ENCODE peak calls at places on chromosomes 6 and 20, in six cellular contexts. One of them, this sample, is unnamed.

GRCh38 chr20:58150772-58151171 is 77.7 kb downstream of the ANKRD60 start:
- DNase-seq in endothelial cell of umbilical vein: no peak
- DNase-seq in HepG2: no peak
- DNase-seq in A549: no peak
- DNase-seq in K562: peak
- DNase-seq in NB4: no peak
- DNase-seq in this sample: no peak

GRCh38 chr20:16760431-16761304 is 12.5 kb downstream of the OTOR start:
- DNase-seq in HepG2: no peak
- DNase-seq in K562: no peak
- DNase-seq in NB4: no peak
- DNase-seq in A549: no peak
- DNase-seq in endothelial cell of umbilical vein: no peak
- DNase-seq in this sample: no peak

GRCh38 chr6:30491963-30492616 is 2.8 kb downstream of the HLA-E start:
- DNase-seq in NB4: no peak
- DNase-seq in A549: no peak
- DNase-seq in K562: no peak
- DNase-seq in endothelial cell of umbilical vein: no peak
- DNase-seq in HepG2: no peak
- DNase-seq in this sample: no peak

GRCh38 chr6:98769546-98769945 is 64.8 kb upstream of the POU3F2 start:
- DNase-seq in endothelial cell of umbilical vein: no peak
- DNase-seq in A549: peak
- DNase-seq in HepG2: peak
- DNase-seq in K562: peak
- DNase-seq in NB4: peak
- DNase-seq in this sample: no peak

GRCh38 chr20:3995067-3995748 is 20.1 kb downstream of the RNF24 start:
- DNase-seq in K562: peak
- DNase-seq in NB4: peak
- DNase-seq in A549: no peak
- DNase-seq in HepG2: no peak
- DNase-seq in endothelial cell of umbilical vein: no peak
- DNase-seq in this sample: no peak

GRCh38 chr6:108030223-108030622 is 44.3 kb downstream of the OSTM1 start:
- DNase-seq in HepG2: peak
- DNase-seq in K562: no peak
- DNase-seq in NB4: no peak
- DNase-seq in endothelial cell of umbilical vein: no peak
- DNase-seq in A549: no peak
- DNase-seq in this sample: no peak

GRCh38 chr20:14494355-14494754 is 156.9 kb upstream of the FLRT3 start:
- DNase-seq in K562: no peak
- DNase-seq in endothelial cell of umbilical vein: no peak
- DNase-seq in HepG2: no peak
- DNase-seq in A549: no peak
- DNase-seq in NB4: no peak
- DNase-seq in this sample: no peak

GRCh38 chr20:35737865-35738333 is 4.2 kb downstream of the RBM39 start:
- DNase-seq in HepG2: no peak
- DNase-seq in A549: no peak
- DNase-seq in endothelial cell of umbilical vein: no peak
- DNase-seq in NB4: no peak
- DNase-seq in K562: no peak
- DNase-seq in this sample: no peak

GRCh38 chr20:25084616-25085187 is 2.8 kb upstream of the VSX1 start:
- DNase-seq in NB4: no peak
- DNase-seq in HepG2: no peak
- DNase-seq in K562: no peak
- DNase-seq in endothelial cell of umbilical vein: no peak
- DNase-seq in A549: peak
- DNase-seq in this sample: no peak

GRCh38 chr20:13401596-13401995 is 180.5 kb downstream of the ISM1 start:
- DNase-seq in HepG2: no peak
- DNase-seq in NB4: no peak
- DNase-seq in K562: no peak
- DNase-seq in A549: no peak
- DNase-seq in endothelial cell of umbilical vein: peak
- DNase-seq in this sample: no peak

GRCh38 chr6:28765978-28766351 is 157.8 kb downstream of the TRIM27 start:
- DNase-seq in A549: no peak
- DNase-seq in HepG2: no peak
- DNase-seq in NB4: no peak
- DNase-seq in endothelial cell of umbilical vein: no peak
- DNase-seq in K562: no peak
- DNase-seq in this sample: no peak

GRCh38 chr20:31815408-31816188 is 3.6 kb upstream of the MYLK2 start:
- DNase-seq in K562: no peak
- DNase-seq in endothelial cell of umbilical vein: no peak
- DNase-seq in NB4: peak
- DNase-seq in HepG2: no peak
- DNase-seq in A549: no peak
- DNase-seq in this sample: no peak

GRCh38 chr6:13302291-13302690 is 26.0 kb downstream of the TBC1D7 start:
- DNase-seq in HepG2: no peak
- DNase-seq in NB4: no peak
- DNase-seq in A549: no peak
- DNase-seq in endothelial cell of umbilical vein: no peak
- DNase-seq in K562: no peak
- DNase-seq in this sample: no peak

GRCh38 chr20:48604936-48605335 is 222.9 kb downstream of the PREX1 start:
- DNase-seq in NB4: no peak
- DNase-seq in A549: no peak
- DNase-seq in K562: no peak
- DNase-seq in endothelial cell of umbilical vein: no peak
- DNase-seq in HepG2: no peak
- DNase-seq in this sample: no peak

GRCh38 chr6:139973602-139974373 is 599.3 kb upstream of the CITED2 start:
- DNase-seq in K562: no peak
- DNase-seq in NB4: peak
- DNase-seq in endothelial cell of umbilical vein: peak
- DNase-seq in HepG2: no peak
- DNase-seq in A549: no peak
- DNase-seq in this sample: no peak

GRCh38 chr6:53112871-53113270 is 35.8 kb downstream of the GCM1 start:
- DNase-seq in NB4: no peak
- DNase-seq in K562: no peak
- DNase-seq in HepG2: no peak
- DNase-seq in endothelial cell of umbilical vein: no peak
- DNase-seq in A549: no peak
- DNase-seq in this sample: no peak

GRCh38 chr20:1827974-1828785 is 67.0 kb upstream of the SIRPA start:
- DNase-seq in HepG2: peak
- DNase-seq in A549: peak
- DNase-seq in endothelial cell of umbilical vein: no peak
- DNase-seq in K562: no peak
- DNase-seq in NB4: no peak
- DNase-seq in this sample: no peak

GRCh38 chr20:37986063-37986858 is 47.0 kb downstream of the TTI1 start:
- DNase-seq in endothelial cell of umbilical vein: no peak
- DNase-seq in A549: no peak
- DNase-seq in NB4: no peak
- DNase-seq in K562: no peak
- DNase-seq in HepG2: no peak
- DNase-seq in this sample: no peak

GRCh38 chr6:158661156-158661555 is 11.3 kb downstream of the SYTL3 start:
- DNase-seq in K562: no peak
- DNase-seq in NB4: no peak
- DNase-seq in endothelial cell of umbilical vein: no peak
- DNase-seq in A549: no peak
- DNase-seq in HepG2: no peak
- DNase-seq in this sample: no peak

GRCh38 chr6:11494786-11495564 is 42.6 kb upstream of the TMEM170B start:
- DNase-seq in A549: no peak
- DNase-seq in endothelial cell of umbilical vein: no peak
- DNase-seq in HepG2: no peak
- DNase-seq in K562: no peak
- DNase-seq in NB4: no peak
- DNase-seq in this sample: no peak

GRCh38 chr6:105164418-105164817 is 15.4 kb downstream of the POPDC3 start:
- DNase-seq in NB4: no peak
- DNase-seq in K562: no peak
- DNase-seq in A549: no peak
- DNase-seq in endothelial cell of umbilical vein: no peak
- DNase-seq in HepG2: no peak
- DNase-seq in this sample: no peak

DNA sequence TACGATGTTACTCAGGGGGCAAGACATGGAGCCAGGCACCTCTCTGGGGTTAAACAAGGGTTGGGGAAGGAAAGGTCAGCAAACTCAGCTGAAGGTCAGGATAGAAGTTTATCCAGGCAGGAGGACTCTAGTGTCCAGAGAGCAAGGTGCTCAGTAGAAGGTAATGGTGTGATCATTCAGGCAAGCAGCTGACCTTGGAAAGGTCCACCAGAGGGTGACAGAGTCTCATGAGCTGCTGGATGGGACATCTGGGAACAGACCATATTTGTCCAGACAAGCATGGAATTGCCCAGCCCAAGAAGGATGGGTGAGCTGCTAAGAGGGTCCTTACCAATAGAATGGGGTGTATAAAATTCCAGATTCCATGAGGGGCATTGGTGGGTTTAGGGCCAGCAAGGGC is 89.5 kb downstream of the MAP3K7 start:
- DNase-seq in HepG2: peak
- DNase-seq in endothelial cell of umbilical vein: no peak
- DNase-seq in K562: peak
- DNase-seq in NB4: no peak
- DNase-seq in A549: no peak
- DNase-seq in this sample: no peak
- TF ChIP-seq MYC in HepG2: no peak
- TF ChIP-seq MYC in endothelial cell of umbilical vein: no peak
- TF ChIP-seq MYC in K562: no peak
- TF ChIP-seq MYC in NB4: no peak
- TF ChIP-seq MYC in A549: no peak
- TF ChIP-seq MYC in this sample: no peak

GRCh38 chr20:39850821-39851330 is 838.2 kb downstream of the MAFB start:
- DNase-seq in endothelial cell of umbilical vein: no peak
- DNase-seq in NB4: no peak
- DNase-seq in A549: no peak
- DNase-seq in HepG2: no peak
- DNase-seq in K562: no peak
- DNase-seq in this sample: no peak

GRCh38 chr20:39855056-39855455 is 834.0 kb downstream of the MAFB start:
- DNase-seq in HepG2: no peak
- DNase-seq in K562: no peak
- DNase-seq in A549: no peak
- DNase-seq in endothelial cell of umbilical vein: no peak
- DNase-seq in NB4: no peak
- DNase-seq in this sample: no peak

GRCh38 chr20:39851459-39851858 is 837.6 kb downstream of the MAFB start:
- DNase-seq in A549: no peak
- DNase-seq in endothelial cell of umbilical vein: no peak
- DNase-seq in K562: no peak
- DNase-seq in NB4: no peak
- DNase-seq in HepG2: no peak
- DNase-seq in this sample: no peak

GRCh38 chr20:39853664-39854063 is 835.4 kb downstream of the MAFB start:
- DNase-seq in K562: no peak
- DNase-seq in endothelial cell of umbilical vein: no peak
- DNase-seq in A549: no peak
- DNase-seq in NB4: no peak
- DNase-seq in HepG2: no peak
- DNase-seq in this sample: peak

DNA sequence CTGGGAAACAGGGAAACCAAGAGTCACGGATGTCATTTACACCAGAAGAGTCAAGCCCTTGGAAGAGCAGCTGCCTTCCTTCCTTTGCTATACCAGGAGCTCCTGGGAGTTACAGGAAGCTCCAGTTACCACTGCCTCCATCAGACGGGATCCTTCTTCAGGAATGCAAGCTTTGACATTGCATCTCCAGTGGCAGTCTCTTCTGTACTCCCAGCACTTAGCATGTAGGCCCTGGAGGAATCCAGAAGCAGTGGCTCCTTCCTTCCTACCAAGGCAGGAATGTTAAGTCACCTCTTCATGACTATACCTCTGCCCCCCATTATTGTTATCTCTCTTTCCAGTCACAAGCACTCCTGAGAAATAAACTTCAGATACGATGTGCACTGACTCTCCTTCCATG is 836.0 kb downstream of the MAFB start:
- DNase-seq in K562: no peak
- DNase-seq in A549: no peak
- DNase-seq in NB4: no peak
- DNase-seq in endothelial cell of umbilical vein: no peak
- DNase-seq in HepG2: no peak
- DNase-seq in this sample: no peak
- TF ChIP-seq MYC in K562: no peak
- TF ChIP-seq MYC in A549: no peak
- TF ChIP-seq MYC in NB4: no peak
- TF ChIP-seq MYC in endothelial cell of umbilical vein: no peak
- TF ChIP-seq MYC in HepG2: no peak
- TF ChIP-seq MYC in this sample: no peak

DNA sequence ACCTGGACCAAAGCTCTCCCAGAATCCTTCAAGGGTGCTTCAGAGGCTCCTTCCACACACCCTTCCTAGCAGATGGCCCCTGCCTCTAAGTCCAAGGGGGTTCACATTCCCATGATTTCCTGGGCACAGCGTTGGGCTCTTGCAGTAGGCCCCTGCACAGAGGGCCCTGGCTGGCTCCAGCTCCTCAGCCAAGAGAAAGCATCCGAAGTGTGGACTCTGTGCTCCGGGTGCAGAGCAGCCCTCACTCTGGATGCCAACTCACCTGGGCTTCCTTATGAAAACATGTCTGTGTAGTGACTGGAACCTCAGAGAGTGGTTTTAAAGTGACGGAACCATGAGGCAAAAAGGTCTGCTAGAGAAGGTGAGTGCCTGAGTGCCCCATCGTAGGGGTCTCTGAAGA is 11.6 kb downstream of the YTHDF1 start:
- DNase-seq in A549: no peak
- DNase-seq in K562: no peak
- DNase-seq in NB4: no peak
- DNase-seq in endothelial cell of umbilical vein: no peak
- DNase-seq in HepG2: no peak
- DNase-seq in this sample: no peak
- TF ChIP-seq MYC in A549: no peak
- TF ChIP-seq MYC in K562: no peak
- TF ChIP-seq MYC in NB4: no peak
- TF ChIP-seq MYC in endothelial cell of umbilical vein: no peak
- TF ChIP-seq MYC in HepG2: no peak
- TF ChIP-seq MYC in this sample: no peak

GRCh38 chr6:25316626-25317025 is 37.5 kb downstream of the CARMIL1 start:
- DNase-seq in endothelial cell of umbilical vein: no peak
- DNase-seq in A549: no peak
- DNase-seq in NB4: no peak
- DNase-seq in HepG2: no peak
- DNase-seq in K562: no peak
- DNase-seq in this sample: no peak

GRCh38 chr6:25315194-25315593 is 36.0 kb downstream of the CARMIL1 start:
- DNase-seq in K562: no peak
- DNase-seq in A549: no peak
- DNase-seq in endothelial cell of umbilical vein: no peak
- DNase-seq in HepG2: no peak
- DNase-seq in NB4: no peak
- DNase-seq in this sample: no peak

GRCh38 chr6:25314776-25315175 is 35.6 kb downstream of the CARMIL1 start:
- DNase-seq in NB4: no peak
- DNase-seq in endothelial cell of umbilical vein: no peak
- DNase-seq in K562: no peak
- DNase-seq in HepG2: no peak
- DNase-seq in A549: no peak
- DNase-seq in this sample: no peak

GRCh38 chr6:25318589-25318988 is 39.4 kb downstream of the CARMIL1 start:
- DNase-seq in A549: no peak
- DNase-seq in K562: no peak
- DNase-seq in HepG2: no peak
- DNase-seq in NB4: no peak
- DNase-seq in endothelial cell of umbilical vein: no peak
- DNase-seq in this sample: no peak

GRCh38 chr6:25315778-25316177 is 36.6 kb downstream of the CARMIL1 start:
- DNase-seq in HepG2: no peak
- DNase-seq in A549: no peak
- DNase-seq in K562: no peak
- DNase-seq in endothelial cell of umbilical vein: no peak
- DNase-seq in NB4: no peak
- DNase-seq in this sample: no peak
- TF ChIP-seq MYC in HepG2: no peak
- TF ChIP-seq MYC in A549: no peak
- TF ChIP-seq MYC in K562: no peak
- TF ChIP-seq MYC in endothelial cell of umbilical vein: no peak
- TF ChIP-seq MYC in NB4: no peak
- TF ChIP-seq MYC in this sample: no peak

This sample was measured in GM12878.